ENCODE peak calls at places on chromosome 16, in ten cellular contexts. S, P, B, L, D, G, I, V, J and F are unnamed samples.

GRCh38 chr16:87145181-87146176 is 171.7 kb downstream of the C16orf95 start:
- DNase-seq in L (peak; percentile 93), V (no peak), G (no peak), P (peak; percentile 43), S (no peak), J (peak; percentile 72), B (no peak), D (no peak), I (no peak), F (peak; percentile 21)

GRCh38 chr16:89893642-89894548 is 20.5 kb downstream of the TCF25 start:
- DNase-seq in J (no peak), P (no peak), S (no peak), D (no peak), I (no peak), L (no peak), G (no peak), B (no peak), V (no peak), F (no peak)

GRCh38 chr16:16992986-16993783 is 477.6 kb downstream of the XYLT1 start:
- DNase-seq in D (no peak), J (no peak), S (no peak), G (no peak), L (no peak), P (no peak), I (no peak), V (no peak), B (no peak), F (no peak)

GRCh38 chr16:75263963-75264445 is 12.6 kb upstream of the BCAR1 start:
- DNase-seq in D (peak; percentile 68), B (no peak), S (no peak), J (peak; percentile 58), V (no peak), G (no peak), P (no peak), L (peak; percentile 51), I (peak; percentile 92), F (no peak)

GRCh38 chr16:49608801-49609200 is 235.2 kb downstream of the C16orf78 start:
- DNase-seq in I (no peak), S (no peak), D (no peak), B (no peak), G (no peak), V (no peak), J (peak; percentile 65), P (peak; percentile 21), L (no peak), F (peak; percentile 78)

GRCh38 chr16:62977876-62978275 is 941.6 kb upstream of the CDH8 start:
- DNase-seq in G (no peak), V (no peak), P (no peak), L (no peak), D (no peak), J (no peak), I (no peak), B (no peak), S (no peak), F (no peak)

GRCh38 chr16:57141822-57142631 is 43.8 kb downstream of the PSME3IP1 start:
- DNase-seq in P (no peak), V (no peak), J (no peak), G (no peak), D (no peak), I (no peak), S (no peak), B (no peak), L (no peak), F (no peak)

GRCh38 chr16:67179421-67180080 is 4.2 kb downstream of the MATCAP1 start:
- DNase-seq in I (no peak), S (no peak), P (peak; percentile 57), J (no peak), V (no peak), B (no peak), G (no peak), D (no peak), L (no peak), F (peak; percentile 29)

GRCh38 chr16:29686740-29687327 is 7.9 kb downstream of the QPRT start:
- DNase-seq in D (no peak), B (no peak), V (no peak), P (no peak), L (no peak), G (no peak), S (no peak), J (no peak), I (no peak), F (no peak)

GRCh38 chr16:29680180-29680598 is 1.2 kb downstream of the QPRT start:
- DNase-seq in P (no peak), J (no peak), B (no peak), S (no peak), I (no peak), G (no peak), L (no peak), D (no peak), V (no peak), F (peak; percentile 77)

GRCh38 chr16:29684671-29685070 is 5.7 kb downstream of the QPRT start:
- DNase-seq in J (no peak), P (no peak), B (no peak), G (no peak), I (no peak), D (no peak), V (no peak), L (no peak), S (no peak), F (no peak)

GRCh38 chr16:29687755-29688154 is 8.8 kb downstream of the QPRT start:
- DNase-seq in S (no peak), J (no peak), B (no peak), V (no peak), P (no peak), G (no peak), D (no peak), I (no peak), L (no peak), F (no peak)

GRCh38 chr16:29683543-29684090 is 4.6 kb downstream of the QPRT start:
- DNase-seq in I (no peak), G (no peak), B (no peak), V (no peak), S (no peak), P (no peak), J (no peak), L (no peak), D (no peak), F (no peak)
- H3K4me1 ChIP-seq in I (peaks cover 7% of the 10 kb centered on the region), G (peaks cover 9% of the 10 kb centered on the region), B (peaks cover 12% of the 10 kb centered on the region), V (peaks cover 21% of the 10 kb centered on the region), S (no peaks in the 10 kb centered on the region), P (peaks cover 4% of the 10 kb centered on the region), J (peaks cover 39% of the 10 kb centered on the region), L (no peaks in the 10 kb centered on the region), D (peaks cover 2% of the 10 kb centered on the region), F (peaks cover 1% of the 10 kb centered on the region)

GRCh38 chr16:31877876-31878642 is 4.5 kb downstream of the ZNF267 start:
- DNase-seq in S (no peak), B (no peak), G (no peak), D (no peak), P (no peak), I (no peak), J (no peak), V (no peak), L (no peak), F (no peak)

GRCh38 chr16:31876955-31877828 is 3.6 kb downstream of the ZNF267 start:
- DNase-seq in I (peak; percentile 33), B (peak; percentile 57), V (no peak), G (no peak), P (peak; percentile 46), J (peak; percentile 95), L (peak; percentile 80), D (no peak), S (no peak), F (no peak)

GRCh38 chr16:31875112-31875803 is 1.7 kb downstream of the ZNF267 start:
- DNase-seq in V (no peak), S (no peak), P (no peak), L (peak; percentile 27), J (peak; percentile 81), B (no peak), G (no peak), I (peak; percentile 25), D (no peak), F (peak; percentile 15)

GRCh38 chr16:31879937-31880321 is 6.3 kb downstream of the ZNF267 start:
- DNase-seq in J (no peak), G (no peak), B (no peak), S (no peak), I (no peak), D (no peak), P (no peak), V (no peak), L (no peak), F (no peak)

GRCh38 chr16:31880322-31880979 is 6.8 kb downstream of the ZNF267 start:
- DNase-seq in L (peak; percentile 52), P (no peak), G (no peak), J (peak; percentile 80), I (peak; percentile 44), V (no peak), S (no peak), B (no peak), D (no peak), F (peak; percentile 64)
- H3K4me1 ChIP-seq in L (peaks cover 25% of the 10 kb centered on the region), P (no peaks in the 10 kb centered on the region), G (peaks cover 48% of the 10 kb centered on the region), J (peaks cover 12% of the 10 kb centered on the region), I (peaks cover 6% of the 10 kb centered on the region), V (peaks cover 79% of the 10 kb centered on the region), S (peaks cover 3% of the 10 kb centered on the region), B (peaks cover 45% of the 10 kb centered on the region), D (peaks cover 14% of the 10 kb centered on the region), F (no peaks in the 10 kb centered on the region)

GRCh38 chr16:88491001-88491559 is 38.0 kb downstream of the ZFPM1 start:
- DNase-seq in J (no peak), V (no peak), I (no peak), P (no peak), L (no peak), D (no peak), S (no peak), B (no peak), G (no peak), F (no peak)

GRCh38 chr16:88494335-88495154 is 41.5 kb downstream of the ZFPM1 start:
- DNase-seq in L (no peak), G (no peak), B (no peak), V (no peak), J (no peak), I (no peak), P (no peak), D (no peak), S (no peak), F (no peak)

GRCh38 chr16:88491560-88492310 is 38.7 kb downstream of the ZFPM1 start:
- DNase-seq in L (no peak), I (no peak), G (no peak), J (no peak), D (no peak), V (no peak), B (no peak), S (no peak), P (no peak), F (no peak)

GRCh38 chr16:88495268-88495772 is 42.2 kb downstream of the ZFPM1 start:
- DNase-seq in J (no peak), B (no peak), I (no peak), D (no peak), G (no peak), S (no peak), P (no peak), V (no peak), L (no peak), F (no peak)

GRCh38 chr16:88493879-88494278 is 40.8 kb downstream of the ZFPM1 start:
- DNase-seq in S (no peak), J (no peak), P (no peak), I (no peak), L (no peak), D (no peak), V (no peak), B (no peak), G (no peak), F (no peak)
- H3K4me1 ChIP-seq in S (no peaks in the 10 kb centered on the region), J (peaks cover 2% of the 10 kb centered on the region), P (no peaks in the 10 kb centered on the region), I (no peaks in the 10 kb centered on the region), L (no peaks in the 10 kb centered on the region), D (no peaks in the 10 kb centered on the region), V (peaks cover 64% of the 10 kb centered on the region), B (no peaks in the 10 kb centered on the region), G (no peaks in the 10 kb centered on the region), F (no peaks in the 10 kb centered on the region)

GRCh38 chr16:68275611-68276191 is 11.4 kb downstream of the SLC7A6 start:
- DNase-seq in G (no peak), D (no peak), S (no peak), J (no peak), P (no peak), B (no peak), I (no peak), V (no peak), L (no peak), F (no peak)

GRCh38 chr16:68272501-68273209 is 8.3 kb downstream of the SLC7A6 start:
- DNase-seq in J (no peak), I (no peak), G (no peak), P (no peak), B (no peak), L (no peak), S (no peak), V (peak; percentile 77), D (no peak), F (peak; percentile 81)

GRCh38 chr16:68273459-68273858 is 9.1 kb downstream of the SLC7A6 start:
- DNase-seq in L (no peak), B (no peak), V (no peak), I (no peak), P (no peak), S (no peak), D (no peak), J (no peak), G (no peak), F (no peak)

GRCh38 chr16:68274441-68274840 is 10.1 kb downstream of the SLC7A6 start:
- DNase-seq in P (no peak), V (no peak), J (no peak), L (no peak), G (no peak), B (no peak), I (no peak), S (no peak), D (no peak), F (no peak)

GRCh38 chr16:68273896-68274295 is 9.6 kb downstream of the SLC7A6 start:
- DNase-seq in D (no peak), G (no peak), S (no peak), J (no peak), L (no peak), V (no peak), I (no peak), P (no peak), B (no peak), F (no peak)
- H3K4me1 ChIP-seq in D (peaks cover 10% of the 10 kb centered on the region), G (peaks cover 94% of the 10 kb centered on the region), S (no peaks in the 10 kb centered on the region), J (peaks cover 7% of the 10 kb centered on the region), L (no peaks in the 10 kb centered on the region), V (peaks cover 83% of the 10 kb centered on the region), I (peaks cover 43% of the 10 kb centered on the region), P (peaks cover 14% of the 10 kb centered on the region), B (peaks cover 83% of the 10 kb centered on the region), F (peaks cover 3% of the 10 kb centered on the region)